ENCODE peak calls at places on chromosome 20, in four cellular contexts. Y is activated CD8-positive, alpha-beta memory T cell treated with anti-CD3 and anti-CD28 coated beads for 4 hours; F is stimulated activated CD8-positive, alpha-beta memory T cell treated with anti-CD3 and anti-CD28 coated beads, Interleukin-15, amount 100 ng/mL, for 24 hours; R is left cardiac atrium. J is an unnamed sample.

GRCh38 chr20:36830791-36831691 is 44.9 kb upstream of the TLDC2 start:
- DNase-seq in R (peak), Y (no peak), F (no peak), J (no peak)

GRCh38 chr20:50467618-50468373 is 42.4 kb upstream of the PTPN1 start:
- DNase-seq in F (no peak), R (peak), Y (no peak), J (peak)

GRCh38 chr20:1373614-1374013 is 19.2 kb downstream of the FKBP1A start:
- DNase-seq in Y (no peak), F (no peak), R (no peak), J (no peak)

GRCh38 chr20:46797201-46797600 is 87.8 kb downstream of the SLC2A10 start:
- DNase-seq in F (no peak), R (no peak), Y (no peak), J (no peak)

GRCh38 chr20:8414611-8415274 is 282.7 kb downstream of the PLCB1 start:
- DNase-seq in R (no peak), Y (no peak), F (no peak), J (no peak)

GRCh38 chr20:19807901-19808300 is 49.8 kb downstream of the RIN2 start:
- DNase-seq in Y (no peak), R (no peak), F (no peak), J (no peak)

GRCh38 chr20:47950103-47950502 is 164.8 kb upstream of the SULF2 start:
- DNase-seq in Y (no peak), F (no peak), R (no peak), J (no peak)

GRCh38 chr20:62795023-62795761 is 1.1 kb upstream of the MRGBP start:
- DNase-seq in Y (peak), R (no peak), F (peak), J (no peak)

GRCh38 chr20:46073443-46073842 is 16.3 kb downstream of the NCOA5 start:
- DNase-seq in Y (no peak), F (no peak), R (no peak), J (no peak)

GRCh38 chr20:10634190-10634589 is 39.6 kb downstream of the JAG1 start:
- DNase-seq in R (no peak), Y (no peak), F (no peak), J (no peak)

GRCh38 chr20:18166241-18166881 is 28.7 kb downstream of the KAT14 start:
- DNase-seq in R (no peak), F (no peak), Y (no peak), J (no peak)

GRCh38 chr20:14055127-14055742 is 59.9 kb downstream of the MACROD2 start:
- DNase-seq in Y (no peak), R (no peak), F (no peak), J (peak)

GRCh38 chr20:61583356-61583755 is 331.3 kb downstream of the CDH4 start:
- DNase-seq in R (no peak), F (no peak), Y (no peak), J (no peak)

GRCh38 chr20:39395478-39396291 is 433.5 kb downstream of the DHX35 start:
- DNase-seq in R (peak), Y (no peak), F (no peak), J (no peak)

GRCh38 chr20:24694157-24694726 is 224.8 kb downstream of the SYNDIG1 start:
- DNase-seq in F (no peak), Y (no peak), R (no peak), J (no peak)

GRCh38 chr20:54176610-54177009 is 2.8 kb upstream of the CYP24A1 start:
- DNase-seq in Y (no peak), F (no peak), R (no peak), J (no peak)

GRCh38 chr20:59603727-59604608 is at the start of gene PHACTR3:
- DNase-seq in F (no peak), Y (no peak), R (no peak), J (no peak)

J was measured in amniotic stem cell.